ENCODE peak calls at places on chromosomes 16 and 17, in seven cellular contexts. I, G, D, X, C, Y and Z are unnamed samples.
A peak's percentile ranks its signal among the peaks of the same experiment; 100 is the strongest.

GRCh38 chr16:716250-716607 is 1.3 kb downstream of the METRN start:
- DNase-seq in Y (no peak), I (no peak), C (no peak), D (no peak), X (no peak), G (no peak), Z (no peak)

GRCh38 chr17:73365934-73366623 is 54.3 kb upstream of the CDC42EP4 start:
- DNase-seq in X (no peak), C (no peak), I (no peak), G (no peak), Y (no peak), D (peak; percentile 71), Z (no peak)

GRCh38 chr17:27244481-27245223 is 49.3 kb upstream of the WSB1 start:
- DNase-seq in C (no peak), X (no peak), Y (no peak), I (no peak), D (peak; percentile 82), G (peak; percentile 81), Z (no peak)

GRCh38 chr16:70576431-70577255 is 53.0 kb downstream of the SF3B3 start:
- DNase-seq in I (no peak), D (no peak), Y (no peak), C (no peak), X (no peak), G (peak; percentile 49), Z (no peak)

GRCh38 chr17:75632863-75633483 is at the start of gene SMIM5:
- DNase-seq in C (peak; percentile 88), Y (peak; percentile 75), G (peak; percentile 49), X (peak; percentile 91), I (peak; percentile 67), D (peak; percentile 97), Z (peak; percentile 84)

GRCh38 chr16:50245417-50246298 is 20.7 kb upstream of the ADCY7 start:
- DNase-seq in D (peak; percentile 84), Y (peak; percentile 55), G (no peak), X (peak; percentile 68), C (peak; percentile 60), I (no peak), Z (peak; percentile 96)

GRCh38 chr16:72848759-72849664 is 198.9 kb downstream of the ZFHX3 start:
- DNase-seq in C (no peak), D (peak; percentile 86), I (no peak), Y (no peak), X (peak; percentile 11), G (peak; percentile 47), Z (peak; percentile 93)

GRCh38 chr17:48804936-48805411 is 12.1 kb downstream of the TTLL6 start:
- DNase-seq in Y (peak; percentile 57), I (peak; percentile 38), C (peak; percentile 74), D (peak; percentile 78), G (no peak), X (peak; percentile 89), Z (peak; percentile 68)

GRCh38 chr16:20938426-20938825 is 37.9 kb downstream of the LYRM1 start:
- DNase-seq in D (peak; percentile 22), C (no peak), I (no peak), Y (no peak), G (peak; percentile 20), X (no peak), Z (no peak)

GRCh38 chr17:7241783-7242716 is at the start of gene GABARAP:
- DNase-seq in I (peak; percentile 89), D (peak; percentile 86), C (peak; percentile 93), X (peak; percentile 66), G (no peak), Y (peak; percentile 90), Z (peak; percentile 89)